ENCODE peak calls at places on chromosome 11, in seven cellular contexts. One of them, this sample, is unnamed.
A peak's percentile ranks its signal among the peaks of the same experiment; 100 is the strongest.

GRCh38 chr11:1652026-1652425 is 22.5 kb downstream of the KRTAP5-5 start:
- DNase-seq in SW480: no peak
- DNase-seq in activated CD8-positive, alpha-beta memory T cell treated with anti-CD3 and anti-CD28 coated beads, Interleukin-2, amount 50 U/mL, for 4 hours: no peak
- DNase-seq in anterior cingulate cortex: no peak
- DNase-seq in CD8-positive, alpha-beta T cell: no peak
- DNase-seq in IMR-90: no peak
- DNase-seq in tibial nerve: no peak
- DNase-seq in this sample: no peak

GRCh38 chr11:58577441-58578135 is 1.3 kb upstream of the ZFP91 start:
- DNase-seq in SW480: peak; percentile 94
- DNase-seq in activated CD8-positive, alpha-beta memory T cell treated with anti-CD3 and anti-CD28 coated beads, Interleukin-2, amount 50 U/mL, for 4 hours: peak; percentile 73
- DNase-seq in anterior cingulate cortex: no peak
- DNase-seq in CD8-positive, alpha-beta T cell: peak; percentile 57
- DNase-seq in IMR-90: peak; percentile 97
- DNase-seq in tibial nerve: no peak
- DNase-seq in this sample: peak; percentile 91

GRCh38 chr11:102391549-102392237 is 44.7 kb downstream of the BIRC2 start:
- DNase-seq in SW480: no peak
- DNase-seq in activated CD8-positive, alpha-beta memory T cell treated with anti-CD3 and anti-CD28 coated beads, Interleukin-2, amount 50 U/mL, for 4 hours: no peak
- DNase-seq in anterior cingulate cortex: no peak
- DNase-seq in CD8-positive, alpha-beta T cell: no peak
- DNase-seq in IMR-90: no peak
- DNase-seq in tibial nerve: no peak
- DNase-seq in this sample: no peak

GRCh38 chr11:81470446-81470845 is 1263.2 kb downstream of the FAM181B start:
- DNase-seq in SW480: no peak
- DNase-seq in activated CD8-positive, alpha-beta memory T cell treated with anti-CD3 and anti-CD28 coated beads, Interleukin-2, amount 50 U/mL, for 4 hours: no peak
- DNase-seq in anterior cingulate cortex: no peak
- DNase-seq in CD8-positive, alpha-beta T cell: no peak
- DNase-seq in IMR-90: no peak
- DNase-seq in tibial nerve: no peak
- DNase-seq in this sample: no peak

GRCh38 chr11:46278387-46279173 is 1.1 kb downstream of the CREB3L1 start:
- DNase-seq in SW480: no peak
- DNase-seq in activated CD8-positive, alpha-beta memory T cell treated with anti-CD3 and anti-CD28 coated beads, Interleukin-2, amount 50 U/mL, for 4 hours: peak; percentile 29
- DNase-seq in anterior cingulate cortex: no peak
- DNase-seq in CD8-positive, alpha-beta T cell: no peak
- DNase-seq in IMR-90: peak; percentile 59
- DNase-seq in tibial nerve: no peak
- DNase-seq in this sample: peak; percentile 78

GRCh38 chr11:67118059-67118766 is 850 bp upstream of the KDM2A start:
- DNase-seq in SW480: peak; percentile 63
- DNase-seq in activated CD8-positive, alpha-beta memory T cell treated with anti-CD3 and anti-CD28 coated beads, Interleukin-2, amount 50 U/mL, for 4 hours: peak; percentile 52
- DNase-seq in anterior cingulate cortex: no peak
- DNase-seq in CD8-positive, alpha-beta T cell: peak; percentile 51
- DNase-seq in IMR-90: no peak
- DNase-seq in tibial nerve: no peak
- DNase-seq in this sample: peak; percentile 42

GRCh38 chr11:69985654-69986420 is 92.3 kb upstream of the ANO1 start:
- DNase-seq in SW480: no peak
- DNase-seq in activated CD8-positive, alpha-beta memory T cell treated with anti-CD3 and anti-CD28 coated beads, Interleukin-2, amount 50 U/mL, for 4 hours: no peak
- DNase-seq in anterior cingulate cortex: no peak
- DNase-seq in CD8-positive, alpha-beta T cell: no peak
- DNase-seq in IMR-90: no peak
- DNase-seq in tibial nerve: no peak
- DNase-seq in this sample: no peak

GRCh38 chr11:57597461-57597892 is at the start of gene SERPING1:
- DNase-seq in SW480: no peak
- DNase-seq in activated CD8-positive, alpha-beta memory T cell treated with anti-CD3 and anti-CD28 coated beads, Interleukin-2, amount 50 U/mL, for 4 hours: no peak
- DNase-seq in anterior cingulate cortex: no peak
- DNase-seq in CD8-positive, alpha-beta T cell: no peak
- DNase-seq in IMR-90: no peak
- DNase-seq in tibial nerve: peak; percentile 83
- DNase-seq in this sample: no peak

GRCh38 chr11:76889414-76889975 is 28.8 kb downstream of the ACER3 start:
- DNase-seq in SW480: no peak
- DNase-seq in activated CD8-positive, alpha-beta memory T cell treated with anti-CD3 and anti-CD28 coated beads, Interleukin-2, amount 50 U/mL, for 4 hours: no peak
- DNase-seq in anterior cingulate cortex: no peak
- DNase-seq in CD8-positive, alpha-beta T cell: no peak
- DNase-seq in IMR-90: no peak
- DNase-seq in tibial nerve: no peak
- DNase-seq in this sample: no peak

GRCh38 chr11:58578136-58578634 is 678 bp upstream of the ZFP91 start:
- DNase-seq in SW480: peak; percentile 100
- DNase-seq in activated CD8-positive, alpha-beta memory T cell treated with anti-CD3 and anti-CD28 coated beads, Interleukin-2, amount 50 U/mL, for 4 hours: peak; percentile 90
- DNase-seq in anterior cingulate cortex: peak; percentile 84
- DNase-seq in CD8-positive, alpha-beta T cell: peak; percentile 87
- DNase-seq in IMR-90: peak; percentile 99
- DNase-seq in tibial nerve: peak; percentile 90
- DNase-seq in this sample: peak; percentile 99

GRCh38 chr11:17760102-17761029 is 25.8 kb downstream of the KCNC1 start:
- DNase-seq in SW480: peak; percentile 50
- DNase-seq in activated CD8-positive, alpha-beta memory T cell treated with anti-CD3 and anti-CD28 coated beads, Interleukin-2, amount 50 U/mL, for 4 hours: no peak
- DNase-seq in anterior cingulate cortex: no peak
- DNase-seq in CD8-positive, alpha-beta T cell: no peak
- DNase-seq in IMR-90: peak; percentile 39
- DNase-seq in tibial nerve: no peak
- DNase-seq in this sample: peak; percentile 40

This sample was measured in EH.